ENCODE peak calls at places on chromosomes 4 and X, in eight cellular contexts. I, S, E, J, L, X, V and D are unnamed samples.

GRCh38 chrX:108163333-108164082 is 71.9 kb downstream of the ATG4A start:
- DNase-seq in I (no peak), S (no peak), E (no peak), J (no peak), L (no peak), X (no peak), V (no peak), D (no peak)

GRCh38 chrX:12978205-12979010 is 3.5 kb downstream of the TMSB4X start:
- DNase-seq in I (no peak), S (peak; percentile 30), E (no peak), J (no peak), L (no peak), X (no peak), V (no peak), D (peak; percentile 41)

GRCh38 chrX:55161581-55161980 is 58.6 kb upstream of the PAGE5 start:
- DNase-seq in I (no peak), S (no peak), E (no peak), J (no peak), L (no peak), X (no peak), V (no peak), D (no peak)

GRCh38 chrX:48468693-48469691 is 1.1 kb downstream of the SLC38A5 start:
- DNase-seq in I (no peak), S (no peak), E (peak; percentile 45), J (no peak), L (no peak), X (no peak), V (no peak), D (no peak)

GRCh38 chr4:13966241-13967195 is 339.0 kb upstream of the BOD1L1 start:
- DNase-seq in I (no peak), S (peak; percentile 21), E (no peak), J (no peak), L (peak; percentile 53), X (peak; percentile 66), V (no peak), D (no peak)

GRCh38 chr4:89682808-89683207 is 154.2 kb downstream of the SNCA start:
- DNase-seq in I (no peak), S (no peak), E (no peak), J (no peak), L (no peak), X (no peak), V (no peak), D (no peak)

GRCh38 chr4:122117743-122118142 is 34.4 kb upstream of the BLTP1 start:
- DNase-seq in I (no peak), S (no peak), E (no peak), J (no peak), L (peak; percentile 31), X (peak; percentile 17), V (no peak), D (no peak)

GRCh38 chrX:151713859-151714258 is 2.0 kb upstream of the FATE1 start:
- DNase-seq in I (no peak), S (peak; percentile 16), E (no peak), J (no peak), L (no peak), X (peak; percentile 31), V (no peak), D (no peak)

GRCh38 chrX:155027509-155028066 is 944 bp downstream of the FUNDC2 start:
- DNase-seq in I (no peak), S (no peak), E (no peak), J (no peak), L (no peak), X (no peak), V (no peak), D (peak; percentile 29)

GRCh38 chr4:8442596-8443358 is 2.2 kb downstream of the TRMT44 start:
- DNase-seq in I (no peak), S (no peak), E (no peak), J (no peak), L (no peak), X (no peak), V (no peak), D (no peak)

GRCh38 chr4:134070174-134070573 is 131.4 kb downstream of the PABPC4L start:
- DNase-seq in I (no peak), S (no peak), E (no peak), J (no peak), L (no peak), X (no peak), V (no peak), D (no peak)

GRCh38 chr4:6893449-6894085 is 16.1 kb upstream of the TBC1D14 start:
- DNase-seq in I (no peak), S (no peak), E (no peak), J (no peak), L (no peak), X (no peak), V (no peak), D (no peak)

GRCh38 chrX:8864151-8864550 is 63.0 kb upstream of the FAM9A start:
- DNase-seq in I (no peak), S (no peak), E (no peak), J (no peak), L (no peak), X (no peak), V (no peak), D (peak; percentile 11)